ENCODE peak calls at places on chromosome 18, in nine cellular contexts. One of them, this sample, is unnamed.
A peak's percentile ranks its signal among the peaks of the same experiment; 100 is the strongest.

GRCh38 chr18:48605408-48605845 is 66.6 kb downstream of the CTIF start:
- DNase-seq in heart left ventricle: no peak
- DNase-seq in AG04449: no peak
- DNase-seq in heart right ventricle: no peak
- DNase-seq in fibroblast of lung: no peak
- DNase-seq in Peyer's patch: no peak
- DNase-seq in glutamatergic neuron: peak; percentile 82
- DNase-seq in A549: peak; percentile 49
- DNase-seq in right lobe of liver: no peak
- DNase-seq in this sample: no peak

GRCh38 chr18:35581555-35582309 is at the start of gene GALNT1:
- DNase-seq in heart left ventricle: peak; percentile 67
- DNase-seq in AG04449: no peak
- DNase-seq in heart right ventricle: peak; percentile 33
- DNase-seq in fibroblast of lung: peak; percentile 17
- DNase-seq in Peyer's patch: peak; percentile 51
- DNase-seq in glutamatergic neuron: peak; percentile 51
- DNase-seq in A549: no peak
- DNase-seq in right lobe of liver: peak; percentile 60
- DNase-seq in this sample: no peak

GRCh38 chr18:524496-524895 is 24.0 kb upstream of the COLEC12 start:
- DNase-seq in heart left ventricle: no peak
- DNase-seq in AG04449: peak; percentile 56
- DNase-seq in heart right ventricle: no peak
- DNase-seq in fibroblast of lung: peak; percentile 63
- DNase-seq in Peyer's patch: no peak
- DNase-seq in glutamatergic neuron: no peak
- DNase-seq in A549: no peak
- DNase-seq in right lobe of liver: no peak
- DNase-seq in this sample: no peak

GRCh38 chr18:54973046-54973445 is 13.8 kb upstream of the CCDC68 start:
- DNase-seq in heart left ventricle: no peak
- DNase-seq in AG04449: no peak
- DNase-seq in heart right ventricle: no peak
- DNase-seq in fibroblast of lung: no peak
- DNase-seq in Peyer's patch: no peak
- DNase-seq in glutamatergic neuron: no peak
- DNase-seq in A549: no peak
- DNase-seq in right lobe of liver: no peak
- DNase-seq in this sample: no peak

GRCh38 chr18:72160504-72161445 is 383.4 kb downstream of the CBLN2 start:
- DNase-seq in heart left ventricle: no peak
- DNase-seq in AG04449: no peak
- DNase-seq in heart right ventricle: no peak
- DNase-seq in fibroblast of lung: no peak
- DNase-seq in Peyer's patch: no peak
- DNase-seq in glutamatergic neuron: no peak
- DNase-seq in A549: no peak
- DNase-seq in right lobe of liver: no peak
- DNase-seq in this sample: no peak

GRCh38 chr18:35076556-35076955 is 35.3 kb downstream of the MAPRE2 start:
- DNase-seq in heart left ventricle: no peak
- DNase-seq in AG04449: peak; percentile 74
- DNase-seq in heart right ventricle: no peak
- DNase-seq in fibroblast of lung: peak; percentile 56
- DNase-seq in Peyer's patch: no peak
- DNase-seq in glutamatergic neuron: no peak
- DNase-seq in A549: no peak
- DNase-seq in right lobe of liver: no peak
- DNase-seq in this sample: no peak

GRCh38 chr18:26480897-26481795 is 67.2 kb downstream of the KCTD1 start:
- DNase-seq in heart left ventricle: no peak
- DNase-seq in AG04449: peak; percentile 84
- DNase-seq in heart right ventricle: no peak
- DNase-seq in fibroblast of lung: peak; percentile 89
- DNase-seq in Peyer's patch: no peak
- DNase-seq in glutamatergic neuron: no peak
- DNase-seq in A549: peak; percentile 95
- DNase-seq in right lobe of liver: no peak
- DNase-seq in this sample: no peak

GRCh38 chr18:48675330-48675761 is 136.5 kb downstream of the CTIF start:
- DNase-seq in heart left ventricle: peak; percentile 93
- DNase-seq in AG04449: peak; percentile 40
- DNase-seq in heart right ventricle: peak; percentile 89
- DNase-seq in fibroblast of lung: peak; percentile 81
- DNase-seq in Peyer's patch: peak; percentile 93
- DNase-seq in glutamatergic neuron: peak; percentile 94
- DNase-seq in A549: peak; percentile 81
- DNase-seq in right lobe of liver: peak; percentile 92
- DNase-seq in this sample: peak; percentile 94

GRCh38 chr18:46712406-46712805 is 44.4 kb downstream of the ST8SIA5 start:
- DNase-seq in heart left ventricle: no peak
- DNase-seq in AG04449: no peak
- DNase-seq in heart right ventricle: no peak
- DNase-seq in fibroblast of lung: peak; percentile 63
- DNase-seq in Peyer's patch: no peak
- DNase-seq in glutamatergic neuron: no peak
- DNase-seq in A549: no peak
- DNase-seq in right lobe of liver: no peak
- DNase-seq in this sample: no peak

GRCh38 chr18:31325051-31325450 is 7.1 kb downstream of the DSG1 start:
- DNase-seq in heart left ventricle: no peak
- DNase-seq in AG04449: no peak
- DNase-seq in heart right ventricle: no peak
- DNase-seq in fibroblast of lung: peak; percentile 75
- DNase-seq in Peyer's patch: no peak
- DNase-seq in glutamatergic neuron: no peak
- DNase-seq in A549: peak; percentile 30
- DNase-seq in right lobe of liver: no peak
- DNase-seq in this sample: no peak

GRCh38 chr18:6606411-6607085 is 123.0 kb upstream of the ARHGAP28 start:
- DNase-seq in heart left ventricle: no peak
- DNase-seq in AG04449: no peak
- DNase-seq in heart right ventricle: no peak
- DNase-seq in fibroblast of lung: no peak
- DNase-seq in Peyer's patch: no peak
- DNase-seq in glutamatergic neuron: no peak
- DNase-seq in A549: no peak
- DNase-seq in right lobe of liver: no peak
- DNase-seq in this sample: no peak

GRCh38 chr18:34028341-34028740 is 196.4 kb downstream of the NOL4 start:
- DNase-seq in heart left ventricle: no peak
- DNase-seq in AG04449: no peak
- DNase-seq in heart right ventricle: no peak
- DNase-seq in fibroblast of lung: no peak
- DNase-seq in Peyer's patch: peak; percentile 48
- DNase-seq in glutamatergic neuron: no peak
- DNase-seq in A549: no peak
- DNase-seq in right lobe of liver: peak; percentile 69
- DNase-seq in this sample: no peak

GRCh38 chr18:34033968-34034367 is 190.7 kb downstream of the NOL4 start:
- DNase-seq in heart left ventricle: no peak
- DNase-seq in AG04449: no peak
- DNase-seq in heart right ventricle: no peak
- DNase-seq in fibroblast of lung: no peak
- DNase-seq in Peyer's patch: no peak
- DNase-seq in glutamatergic neuron: no peak
- DNase-seq in A549: no peak
- DNase-seq in right lobe of liver: no peak
- DNase-seq in this sample: no peak

GRCh38 chr18:34031810-34032209 is 192.9 kb downstream of the NOL4 start:
- DNase-seq in heart left ventricle: no peak
- DNase-seq in AG04449: no peak
- DNase-seq in heart right ventricle: no peak
- DNase-seq in fibroblast of lung: no peak
- DNase-seq in Peyer's patch: no peak
- DNase-seq in glutamatergic neuron: no peak
- DNase-seq in A549: no peak
- DNase-seq in right lobe of liver: no peak
- DNase-seq in this sample: peak; percentile 29
- TF ChIP-seq CTCF in heart left ventricle: no peak
- TF ChIP-seq CTCF in AG04449: peak; percentile 8
- TF ChIP-seq CTCF in heart right ventricle: no peak
- TF ChIP-seq CTCF in fibroblast of lung: no peak
- TF ChIP-seq CTCF in Peyer's patch: no peak
- TF ChIP-seq CTCF in glutamatergic neuron: no peak
- TF ChIP-seq CTCF in A549: no peak
- TF ChIP-seq CTCF in right lobe of liver: no peak
- TF ChIP-seq CTCF in this sample: no peak

GRCh38 chr18:3281456-3282400 is 19.8 kb downstream of the MYL12B start:
- DNase-seq in heart left ventricle: no peak
- DNase-seq in AG04449: no peak
- DNase-seq in heart right ventricle: no peak
- DNase-seq in fibroblast of lung: peak; percentile 90
- DNase-seq in Peyer's patch: no peak
- DNase-seq in glutamatergic neuron: no peak
- DNase-seq in A549: peak; percentile 78
- DNase-seq in right lobe of liver: no peak
- DNase-seq in this sample: no peak
- TF ChIP-seq CTCF in heart left ventricle: peak; percentile 73
- TF ChIP-seq CTCF in AG04449: peak; percentile 31
- TF ChIP-seq CTCF in heart right ventricle: peak; percentile 77
- TF ChIP-seq CTCF in fibroblast of lung: no peak
- TF ChIP-seq CTCF in Peyer's patch: peak; percentile 68
- TF ChIP-seq CTCF in glutamatergic neuron: peak; percentile 77
- TF ChIP-seq CTCF in A549: peak; percentile 64
- TF ChIP-seq CTCF in right lobe of liver: peak; percentile 72
- TF ChIP-seq CTCF in this sample: peak; percentile 93

GRCh38 chr18:10194592-10194991 is 259.8 kb upstream of the APCDD1 start:
- DNase-seq in heart left ventricle: no peak
- DNase-seq in AG04449: no peak
- DNase-seq in heart right ventricle: no peak
- DNase-seq in fibroblast of lung: no peak
- DNase-seq in Peyer's patch: no peak
- DNase-seq in glutamatergic neuron: no peak
- DNase-seq in A549: peak; percentile 7
- DNase-seq in right lobe of liver: no peak
- DNase-seq in this sample: no peak
- TF ChIP-seq CTCF in heart left ventricle: no peak
- TF ChIP-seq CTCF in AG04449: peak; percentile 16
- TF ChIP-seq CTCF in heart right ventricle: no peak
- TF ChIP-seq CTCF in fibroblast of lung: no peak
- TF ChIP-seq CTCF in Peyer's patch: no peak
- TF ChIP-seq CTCF in glutamatergic neuron: no peak
- TF ChIP-seq CTCF in A549: no peak
- TF ChIP-seq CTCF in right lobe of liver: no peak
- TF ChIP-seq CTCF in this sample: peak; percentile 14

GRCh38 chr18:44885507-44885906 is 204.8 kb downstream of the SETBP1 start:
- DNase-seq in heart left ventricle: no peak
- DNase-seq in AG04449: no peak
- DNase-seq in heart right ventricle: no peak
- DNase-seq in fibroblast of lung: no peak
- DNase-seq in Peyer's patch: no peak
- DNase-seq in glutamatergic neuron: no peak
- DNase-seq in A549: no peak
- DNase-seq in right lobe of liver: peak; percentile 57
- DNase-seq in this sample: no peak

GRCh38 chr18:44880170-44880569 is 199.5 kb downstream of the SETBP1 start:
- DNase-seq in heart left ventricle: no peak
- DNase-seq in AG04449: no peak
- DNase-seq in heart right ventricle: no peak
- DNase-seq in fibroblast of lung: peak; percentile 35
- DNase-seq in Peyer's patch: no peak
- DNase-seq in glutamatergic neuron: no peak
- DNase-seq in A549: no peak
- DNase-seq in right lobe of liver: no peak
- DNase-seq in this sample: no peak

GRCh38 chr18:44878335-44878734 is 197.6 kb downstream of the SETBP1 start:
- DNase-seq in heart left ventricle: no peak
- DNase-seq in AG04449: no peak
- DNase-seq in heart right ventricle: no peak
- DNase-seq in fibroblast of lung: no peak
- DNase-seq in Peyer's patch: no peak
- DNase-seq in glutamatergic neuron: no peak
- DNase-seq in A549: no peak
- DNase-seq in right lobe of liver: no peak
- DNase-seq in this sample: no peak

GRCh38 chr18:44884446-44884845 is 203.8 kb downstream of the SETBP1 start:
- DNase-seq in heart left ventricle: no peak
- DNase-seq in AG04449: no peak
- DNase-seq in heart right ventricle: no peak
- DNase-seq in fibroblast of lung: no peak
- DNase-seq in Peyer's patch: no peak
- DNase-seq in glutamatergic neuron: no peak
- DNase-seq in A549: no peak
- DNase-seq in right lobe of liver: no peak
- DNase-seq in this sample: no peak

DNA sequence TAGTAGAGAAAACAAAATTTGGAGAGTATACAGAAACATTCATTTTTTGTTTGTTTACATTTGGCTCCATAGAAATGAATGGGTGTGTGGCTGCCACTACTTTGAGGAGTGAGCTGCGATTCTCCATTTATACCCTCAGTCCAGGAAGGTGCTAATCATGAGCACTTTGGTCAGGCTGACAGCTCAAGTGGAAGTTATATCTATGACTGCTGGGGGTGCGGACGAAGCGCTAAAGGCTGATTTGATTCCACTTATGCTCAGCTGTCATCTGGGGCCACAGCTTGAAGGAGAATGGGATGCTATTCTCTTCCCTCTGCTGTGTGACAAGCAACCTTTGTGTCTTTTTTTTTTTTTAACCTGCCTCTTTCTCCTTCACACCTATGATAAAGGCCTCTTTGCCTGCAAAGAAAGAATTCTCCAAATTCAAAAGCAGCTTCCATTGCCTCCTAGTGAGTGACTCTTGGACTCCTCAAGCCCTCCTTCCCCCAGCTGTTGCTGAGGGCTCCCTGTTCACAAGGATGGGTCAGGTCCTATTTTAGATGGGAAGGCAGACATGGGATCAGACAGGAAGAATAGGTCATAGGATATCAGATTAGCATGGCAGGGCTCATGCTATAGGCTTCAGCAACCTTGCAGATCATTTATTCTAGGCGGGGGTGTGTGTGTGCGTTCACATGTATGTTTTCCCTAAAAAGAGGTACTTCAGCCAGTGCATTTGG is 201.6 kb downstream of the SETBP1 start:
- DNase-seq in heart left ventricle: no peak
- DNase-seq in AG04449: no peak
- DNase-seq in heart right ventricle: peak; percentile 24
- DNase-seq in fibroblast of lung: no peak
- DNase-seq in Peyer's patch: no peak
- DNase-seq in glutamatergic neuron: no peak
- DNase-seq in A549: no peak
- DNase-seq in right lobe of liver: no peak
- DNase-seq in this sample: no peak
- TF ChIP-seq CTCF in heart left ventricle: no peak
- TF ChIP-seq CTCF in AG04449: no peak
- TF ChIP-seq CTCF in heart right ventricle: no peak
- TF ChIP-seq CTCF in fibroblast of lung: no peak
- TF ChIP-seq CTCF in Peyer's patch: no peak
- TF ChIP-seq CTCF in glutamatergic neuron: no peak
- TF ChIP-seq CTCF in A549: no peak
- TF ChIP-seq CTCF in right lobe of liver: no peak
- TF ChIP-seq CTCF in this sample: no peak